ENCODE peak calls at places on chromosomes 6 and 20, in ten cellular contexts. One of them, this sample, is unnamed.
A peak's percentile ranks its signal among the peaks of the same experiment; 100 is the strongest.

GRCh38 chr20:36482044-36482473 is 59.3 kb upstream of the MYL9 start:
- DNase-seq in CD4-positive, alpha-beta T cell: no peak
- DNase-seq in RWPE1: no peak
- DNase-seq in PC-3: no peak
- DNase-seq in lower leg skin: no peak
- DNase-seq in breast epithelium: no peak
- DNase-seq in astrocyte of the spinal cord: no peak
- DNase-seq in transverse colon: no peak
- DNase-seq in AG10803: no peak
- DNase-seq in lung: peak; percentile 70
- DNase-seq in this sample: no peak

GRCh38 chr6:52263709-52264320 is 19.5 kb upstream of the IL17F start:
- DNase-seq in CD4-positive, alpha-beta T cell: peak; percentile 71
- DNase-seq in RWPE1: peak; percentile 60
- DNase-seq in PC-3: peak; percentile 76
- DNase-seq in lower leg skin: no peak
- DNase-seq in breast epithelium: peak; percentile 26
- DNase-seq in astrocyte of the spinal cord: peak; percentile 65
- DNase-seq in transverse colon: peak; percentile 58
- DNase-seq in AG10803: peak; percentile 67
- DNase-seq in lung: peak; percentile 59
- DNase-seq in this sample: no peak

GRCh38 chr20:38885357-38885756 is 40.9 kb upstream of the FAM83D start:
- DNase-seq in CD4-positive, alpha-beta T cell: no peak
- DNase-seq in RWPE1: no peak
- DNase-seq in PC-3: no peak
- DNase-seq in lower leg skin: no peak
- DNase-seq in breast epithelium: no peak
- DNase-seq in astrocyte of the spinal cord: no peak
- DNase-seq in transverse colon: no peak
- DNase-seq in AG10803: no peak
- DNase-seq in lung: no peak
- DNase-seq in this sample: no peak

GRCh38 chr6:52524921-52525320 is 51.9 kb downstream of the TRAM2 start:
- DNase-seq in CD4-positive, alpha-beta T cell: no peak
- DNase-seq in RWPE1: no peak
- DNase-seq in PC-3: no peak
- DNase-seq in lower leg skin: no peak
- DNase-seq in breast epithelium: no peak
- DNase-seq in astrocyte of the spinal cord: no peak
- DNase-seq in transverse colon: no peak
- DNase-seq in AG10803: no peak
- DNase-seq in lung: no peak
- DNase-seq in this sample: peak; percentile 38

GRCh38 chr20:33680681-33681080 is 5.5 kb downstream of the E2F1 start:
- DNase-seq in CD4-positive, alpha-beta T cell: no peak
- DNase-seq in RWPE1: no peak
- DNase-seq in PC-3: no peak
- DNase-seq in lower leg skin: no peak
- DNase-seq in breast epithelium: no peak
- DNase-seq in astrocyte of the spinal cord: no peak
- DNase-seq in transverse colon: no peak
- DNase-seq in AG10803: peak; percentile 37
- DNase-seq in lung: no peak
- DNase-seq in this sample: no peak

GRCh38 chr6:143843689-143844405 is 709 bp downstream of the LTV1 start:
- DNase-seq in CD4-positive, alpha-beta T cell: no peak
- DNase-seq in RWPE1: no peak
- DNase-seq in PC-3: no peak
- DNase-seq in lower leg skin: no peak
- DNase-seq in breast epithelium: no peak
- DNase-seq in astrocyte of the spinal cord: peak; percentile 15
- DNase-seq in transverse colon: no peak
- DNase-seq in AG10803: peak; percentile 24
- DNase-seq in lung: no peak
- DNase-seq in this sample: no peak

GRCh38 chr6:157240059-157240959 is 83.0 kb downstream of the TMEM242 start:
- DNase-seq in CD4-positive, alpha-beta T cell: no peak
- DNase-seq in RWPE1: peak; percentile 52
- DNase-seq in PC-3: peak; percentile 60
- DNase-seq in lower leg skin: peak; percentile 94
- DNase-seq in breast epithelium: no peak
- DNase-seq in astrocyte of the spinal cord: peak; percentile 34
- DNase-seq in transverse colon: peak; percentile 75
- DNase-seq in AG10803: peak; percentile 88
- DNase-seq in lung: no peak
- DNase-seq in this sample: peak; percentile 37

GRCh38 chr20:46268662-46269061 is 39.6 kb downstream of the CDH22 start:
- DNase-seq in CD4-positive, alpha-beta T cell: no peak
- DNase-seq in RWPE1: no peak
- DNase-seq in PC-3: no peak
- DNase-seq in lower leg skin: no peak
- DNase-seq in breast epithelium: no peak
- DNase-seq in astrocyte of the spinal cord: no peak
- DNase-seq in transverse colon: no peak
- DNase-seq in AG10803: no peak
- DNase-seq in lung: no peak
- DNase-seq in this sample: no peak

GRCh38 chr20:17431621-17432364 is 99.4 kb downstream of the BFSP1 start:
- DNase-seq in CD4-positive, alpha-beta T cell: peak; percentile 55
- DNase-seq in RWPE1: peak; percentile 62
- DNase-seq in PC-3: peak; percentile 70
- DNase-seq in lower leg skin: peak; percentile 86
- DNase-seq in breast epithelium: no peak
- DNase-seq in astrocyte of the spinal cord: peak; percentile 30
- DNase-seq in transverse colon: peak; percentile 34
- DNase-seq in AG10803: peak; percentile 62
- DNase-seq in lung: peak; percentile 43
- DNase-seq in this sample: no peak

GRCh38 chr6:159807150-159807859 is 7.2 kb downstream of the PNLDC1 start:
- DNase-seq in CD4-positive, alpha-beta T cell: no peak
- DNase-seq in RWPE1: peak; percentile 46
- DNase-seq in PC-3: peak; percentile 73
- DNase-seq in lower leg skin: no peak
- DNase-seq in breast epithelium: no peak
- DNase-seq in astrocyte of the spinal cord: no peak
- DNase-seq in transverse colon: no peak
- DNase-seq in AG10803: no peak
- DNase-seq in lung: no peak
- DNase-seq in this sample: no peak

GRCh38 chr6:89320012-89320559 is 5.0 kb upstream of the GABRR2 start:
- DNase-seq in CD4-positive, alpha-beta T cell: no peak
- DNase-seq in RWPE1: no peak
- DNase-seq in PC-3: no peak
- DNase-seq in lower leg skin: no peak
- DNase-seq in breast epithelium: no peak
- DNase-seq in astrocyte of the spinal cord: no peak
- DNase-seq in transverse colon: no peak
- DNase-seq in AG10803: no peak
- DNase-seq in lung: no peak
- DNase-seq in this sample: no peak

GRCh38 chr20:34512266-34512954 is 3.8 kb upstream of the DYNLRB1 start:
- DNase-seq in CD4-positive, alpha-beta T cell: no peak
- DNase-seq in RWPE1: no peak
- DNase-seq in PC-3: no peak
- DNase-seq in lower leg skin: no peak
- DNase-seq in breast epithelium: no peak
- DNase-seq in astrocyte of the spinal cord: peak; percentile 30
- DNase-seq in transverse colon: no peak
- DNase-seq in AG10803: no peak
- DNase-seq in lung: no peak
- DNase-seq in this sample: no peak

GRCh38 chr20:58547527-58548475 is 32.6 kb upstream of the APCDD1L start:
- DNase-seq in CD4-positive, alpha-beta T cell: no peak
- DNase-seq in RWPE1: peak; percentile 43
- DNase-seq in PC-3: peak; percentile 63
- DNase-seq in lower leg skin: peak; percentile 32
- DNase-seq in breast epithelium: no peak
- DNase-seq in astrocyte of the spinal cord: peak; percentile 53
- DNase-seq in transverse colon: no peak
- DNase-seq in AG10803: no peak
- DNase-seq in lung: no peak
- DNase-seq in this sample: no peak

GRCh38 chr6:41413250-41413649 is 77.8 kb downstream of the NCR2 start:
- DNase-seq in CD4-positive, alpha-beta T cell: no peak
- DNase-seq in RWPE1: no peak
- DNase-seq in PC-3: no peak
- DNase-seq in lower leg skin: no peak
- DNase-seq in breast epithelium: no peak
- DNase-seq in astrocyte of the spinal cord: no peak
- DNase-seq in transverse colon: no peak
- DNase-seq in AG10803: no peak
- DNase-seq in lung: no peak
- DNase-seq in this sample: no peak

GRCh38 chr20:61628480-61628879 is 376.4 kb downstream of the CDH4 start:
- DNase-seq in CD4-positive, alpha-beta T cell: no peak
- DNase-seq in RWPE1: no peak
- DNase-seq in PC-3: no peak
- DNase-seq in lower leg skin: no peak
- DNase-seq in breast epithelium: no peak
- DNase-seq in astrocyte of the spinal cord: no peak
- DNase-seq in transverse colon: no peak
- DNase-seq in AG10803: no peak
- DNase-seq in lung: no peak
- DNase-seq in this sample: no peak

GRCh38 chr20:15703171-15703911 is 869.9 kb downstream of the KIF16B start:
- DNase-seq in CD4-positive, alpha-beta T cell: no peak
- DNase-seq in RWPE1: peak; percentile 91
- DNase-seq in PC-3: peak; percentile 99
- DNase-seq in lower leg skin: no peak
- DNase-seq in breast epithelium: no peak
- DNase-seq in astrocyte of the spinal cord: peak; percentile 84
- DNase-seq in transverse colon: no peak
- DNase-seq in AG10803: no peak
- DNase-seq in lung: no peak
- DNase-seq in this sample: no peak

GRCh38 chr6:14280766-14281293 is 163.3 kb downstream of the CD83 start:
- DNase-seq in CD4-positive, alpha-beta T cell: no peak
- DNase-seq in RWPE1: no peak
- DNase-seq in PC-3: no peak
- DNase-seq in lower leg skin: no peak
- DNase-seq in breast epithelium: no peak
- DNase-seq in astrocyte of the spinal cord: no peak
- DNase-seq in transverse colon: no peak
- DNase-seq in AG10803: no peak
- DNase-seq in lung: no peak
- DNase-seq in this sample: no peak

GRCh38 chr6:119586250-119586882 is 236.8 kb upstream of the MAN1A1 start:
- DNase-seq in CD4-positive, alpha-beta T cell: no peak
- DNase-seq in RWPE1: no peak
- DNase-seq in PC-3: no peak
- DNase-seq in lower leg skin: no peak
- DNase-seq in breast epithelium: no peak
- DNase-seq in astrocyte of the spinal cord: no peak
- DNase-seq in transverse colon: no peak
- DNase-seq in AG10803: no peak
- DNase-seq in lung: no peak
- DNase-seq in this sample: no peak

GRCh38 chr6:138287144-138287955 is 69.1 kb upstream of the PBOV1 start:
- DNase-seq in CD4-positive, alpha-beta T cell: peak; percentile 56
- DNase-seq in RWPE1: no peak
- DNase-seq in PC-3: peak; percentile 63
- DNase-seq in lower leg skin: no peak
- DNase-seq in breast epithelium: peak; percentile 32
- DNase-seq in astrocyte of the spinal cord: peak; percentile 7
- DNase-seq in transverse colon: peak; percentile 67
- DNase-seq in AG10803: no peak
- DNase-seq in lung: peak; percentile 67
- DNase-seq in this sample: no peak
- TF ChIP-seq CTCF in CD4-positive, alpha-beta T cell: peak; percentile 57
- TF ChIP-seq CTCF in RWPE1: no peak
- TF ChIP-seq CTCF in PC-3: peak; percentile 75
- TF ChIP-seq CTCF in lower leg skin: no peak
- TF ChIP-seq CTCF in breast epithelium: peak; percentile 72
- TF ChIP-seq CTCF in astrocyte of the spinal cord: peak; percentile 60
- TF ChIP-seq CTCF in transverse colon: peak; percentile 77
- TF ChIP-seq CTCF in AG10803: peak; percentile 35
- TF ChIP-seq CTCF in lung: peak; percentile 29
- TF ChIP-seq CTCF in this sample: peak; percentile 36

GRCh38 chr20:3115190-3116107 is 30.9 kb upstream of the AVP start:
- DNase-seq in CD4-positive, alpha-beta T cell: no peak
- DNase-seq in RWPE1: peak; percentile 88
- DNase-seq in PC-3: peak; percentile 76
- DNase-seq in lower leg skin: no peak
- DNase-seq in breast epithelium: no peak
- DNase-seq in astrocyte of the spinal cord: peak; percentile 56
- DNase-seq in transverse colon: no peak
- DNase-seq in AG10803: peak; percentile 59
- DNase-seq in lung: no peak
- DNase-seq in this sample: peak; percentile 55
- TF ChIP-seq CTCF in CD4-positive, alpha-beta T cell: peak; percentile 87
- TF ChIP-seq CTCF in RWPE1: peak; percentile 95
- TF ChIP-seq CTCF in PC-3: peak; percentile 69
- TF ChIP-seq CTCF in lower leg skin: peak; percentile 6
- TF ChIP-seq CTCF in breast epithelium: peak; percentile 55
- TF ChIP-seq CTCF in astrocyte of the spinal cord: peak; percentile 87
- TF ChIP-seq CTCF in transverse colon: peak; percentile 69
- TF ChIP-seq CTCF in AG10803: peak; percentile 77
- TF ChIP-seq CTCF in lung: peak; percentile 67
- TF ChIP-seq CTCF in this sample: peak; percentile 63

GRCh38 chr6:26196846-26197683 is 109.8 kb downstream of the HFE start:
- DNase-seq in CD4-positive, alpha-beta T cell: peak; percentile 72
- DNase-seq in RWPE1: peak; percentile 92
- DNase-seq in PC-3: peak; percentile 93
- DNase-seq in lower leg skin: peak; percentile 92
- DNase-seq in breast epithelium: peak; percentile 89
- DNase-seq in astrocyte of the spinal cord: peak; percentile 95
- DNase-seq in transverse colon: peak; percentile 84
- DNase-seq in AG10803: peak; percentile 91
- DNase-seq in lung: no peak
- DNase-seq in this sample: no peak
- TF ChIP-seq CTCF in CD4-positive, alpha-beta T cell: no peak
- TF ChIP-seq CTCF in RWPE1: no peak
- TF ChIP-seq CTCF in PC-3: no peak
- TF ChIP-seq CTCF in lower leg skin: no peak
- TF ChIP-seq CTCF in breast epithelium: no peak
- TF ChIP-seq CTCF in astrocyte of the spinal cord: peak; percentile 6
- TF ChIP-seq CTCF in transverse colon: no peak
- TF ChIP-seq CTCF in AG10803: peak; percentile 4
- TF ChIP-seq CTCF in lung: no peak
- TF ChIP-seq CTCF in this sample: no peak

DNA sequence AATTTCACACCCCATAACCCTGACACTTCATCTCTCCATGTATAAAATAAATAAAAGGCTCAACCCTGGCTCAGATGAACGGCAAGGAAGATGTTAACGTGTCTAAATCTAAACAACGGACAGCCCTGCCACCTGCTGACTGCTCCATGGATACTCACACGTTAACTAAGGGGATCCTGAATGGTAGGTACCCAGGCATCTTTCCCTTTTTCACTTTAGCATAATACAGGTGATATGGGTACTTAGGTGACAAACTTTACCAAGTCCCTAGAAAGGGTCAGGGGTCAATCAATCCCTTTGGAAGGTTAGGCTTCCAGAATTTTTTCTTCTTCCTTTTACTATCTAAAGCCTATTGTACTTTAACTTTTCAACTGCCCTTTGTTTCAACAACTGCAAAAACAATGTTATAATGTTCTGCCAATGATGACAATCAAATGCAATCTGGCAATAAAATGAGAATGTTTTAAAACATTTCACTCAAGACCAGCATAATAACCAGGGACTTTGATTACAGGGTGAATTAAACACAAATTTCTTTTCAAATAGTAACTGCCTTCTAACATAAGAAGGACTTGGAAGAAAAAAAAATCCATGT is 52.4 kb upstream of the IPCEF1 start:
- DNase-seq in CD4-positive, alpha-beta T cell: no peak
- DNase-seq in RWPE1: peak; percentile 46
- DNase-seq in PC-3: peak; percentile 55
- DNase-seq in lower leg skin: peak; percentile 74
- DNase-seq in breast epithelium: no peak
- DNase-seq in astrocyte of the spinal cord: peak; percentile 65
- DNase-seq in transverse colon: peak; percentile 18
- DNase-seq in AG10803: no peak
- DNase-seq in lung: no peak
- DNase-seq in this sample: no peak
- TF ChIP-seq CTCF in CD4-positive, alpha-beta T cell: no peak
- TF ChIP-seq CTCF in RWPE1: no peak
- TF ChIP-seq CTCF in PC-3: peak; percentile 59
- TF ChIP-seq CTCF in lower leg skin: no peak
- TF ChIP-seq CTCF in breast epithelium: peak; percentile 22
- TF ChIP-seq CTCF in astrocyte of the spinal cord: peak; percentile 57
- TF ChIP-seq CTCF in transverse colon: peak; percentile 38
- TF ChIP-seq CTCF in AG10803: peak; percentile 40
- TF ChIP-seq CTCF in lung: no peak
- TF ChIP-seq CTCF in this sample: peak; percentile 41